ENCODE peak calls at places on chromosomes 12 and 14, in six cellular contexts. L is hepatic stellate cell, F is tibial artery, I is adipocyte, W is caudate nucleus, Z is H54. H is an unnamed sample.
A peak's percentile ranks its signal among the peaks of the same experiment; 100 is the strongest.

GRCh38 chr12:76420221-76420620 is 72.0 kb upstream of the BBS10 start:
- DNase-seq in L (no peak), Z (no peak), F (no peak), W (no peak), I (no peak), H (no peak)

GRCh38 chr14:72609205-72609916 is 284.5 kb downstream of the DPF3 start:
- DNase-seq in Z (no peak), L (no peak), I (no peak), W (no peak), F (no peak), H (peak; percentile 51)

GRCh38 chr12:102879144-102879763 is 37.8 kb downstream of the PAH start:
- DNase-seq in W (no peak), L (peak; percentile 7), I (peak; percentile 76), Z (peak; percentile 30), F (peak; percentile 72), H (peak; percentile 45)

GRCh38 chr12:92030618-92031017 is 115.0 kb downstream of the BTG1 start:
- DNase-seq in F (no peak), W (no peak), I (peak; percentile 60), Z (no peak), L (no peak), H (no peak)

GRCh38 chr14:101080922-101081593 is 177.5 kb upstream of the RTL1 start:
- DNase-seq in L (no peak), F (no peak), I (no peak), Z (no peak), W (no peak), H (no peak)

GRCh38 chr14:24853446-24853845 is 196.5 kb downstream of the STXBP6 start:
- DNase-seq in F (no peak), I (no peak), L (no peak), Z (no peak), W (no peak), H (no peak)

GRCh38 chr12:19299765-19300164 is 139.5 kb upstream of the AEBP2 start:
- DNase-seq in W (no peak), I (no peak), F (no peak), L (no peak), Z (no peak), H (no peak)

GRCh38 chr12:26239508-26240328 is 44.3 kb downstream of the SSPN start:
- DNase-seq in W (peak; percentile 22), F (peak; percentile 91), I (peak; percentile 81), L (no peak), Z (peak; percentile 64), H (peak; percentile 99)

GRCh38 chr12:10190558-10191388 is 11.9 kb downstream of the TMEM52B start:
- DNase-seq in L (peak; percentile 83), W (no peak), I (peak; percentile 85), Z (peak; percentile 30), F (peak; percentile 71), H (peak; percentile 59)

H was measured in SJSA1.